ENCODE peak calls at places on chromosomes 16 and 17, in seven cellular contexts. X, S, W, V, E, R and H are unnamed samples.

GRCh38 chr17:1591474-1592090 is 29.0 kb upstream of the PITPNA start:
- DNase-seq in E (no peak), W (no peak), S (no peak), R (no peak), V (no peak), X (no peak), H (peak)

GRCh38 chr16:6929868-6930267 is 402.8 kb upstream of the RBFOX1 start:
- DNase-seq in E (no peak), W (no peak), S (no peak), V (no peak), X (no peak), R (no peak), H (no peak)

GRCh38 chr16:88792078-88792550 is 7.1 kb upstream of the PIEZO1 start:
- DNase-seq in W (no peak), X (no peak), V (no peak), S (no peak), E (no peak), R (no peak), H (no peak)

GRCh38 chr17:47733047-47733413 is at the start of gene TBX21:
- DNase-seq in E (peak), V (peak), S (peak), X (peak), W (peak), R (peak), H (peak)

GRCh38 chr17:2111691-2112090 is 56.8 kb downstream of the HIC1 start:
- DNase-seq in E (peak), R (no peak), W (no peak), S (no peak), V (no peak), X (no peak), H (peak)

GRCh38 chr17:1711804-1712203 is 1.6 kb upstream of the TLCD2 start:
- DNase-seq in R (no peak), S (no peak), W (no peak), X (no peak), E (no peak), V (no peak), H (no peak)

GRCh38 chr16:55706739-55707487 is 51.1 kb downstream of the SLC6A2 start:
- DNase-seq in E (no peak), R (no peak), S (no peak), X (no peak), W (no peak), V (no peak), H (no peak)

GRCh38 chr17:27332052-27332403 is 38.1 kb downstream of the WSB1 start:
- DNase-seq in E (no peak), X (no peak), R (no peak), V (no peak), S (no peak), W (no peak), H (no peak)

GRCh38 chr16:46632778-46633733 is 11.9 kb upstream of the SHCBP1 start:
- DNase-seq in E (no peak), R (no peak), V (no peak), S (no peak), X (no peak), W (no peak), H (no peak)

GRCh38 chr16:4411684-4412083 is 4.7 kb downstream of the CORO7 start:
- DNase-seq in S (no peak), V (peak), E (no peak), R (no peak), X (no peak), W (no peak), H (peak)

GRCh38 chr16:89638455-89638854 is 19.1 kb downstream of the CHMP1A start:
- DNase-seq in W (no peak), E (no peak), S (no peak), R (no peak), V (no peak), X (no peak), H (no peak)

GRCh38 chr17:46877466-46877865 is 26.1 kb downstream of the WNT9B start:
- DNase-seq in X (no peak), W (no peak), E (no peak), R (no peak), S (no peak), V (no peak), H (no peak)

GRCh38 chr16:68227183-68227793 is 8.6 kb downstream of the ESRP2 start:
- DNase-seq in E (no peak), R (peak), W (no peak), X (no peak), V (no peak), S (no peak), H (no peak)

GRCh38 chr16:77191259-77191969 is 424 bp downstream of the MON1B start:
- DNase-seq in V (no peak), W (no peak), X (no peak), S (no peak), R (no peak), E (no peak), H (peak)

GRCh38 chr17:78670850-78671291 is 93.7 kb upstream of the DNAH17 start:
- DNase-seq in S (no peak), E (no peak), R (no peak), W (peak), X (no peak), V (no peak), H (no peak)

GRCh38 chr16:15509593-15510520 is 75.5 kb downstream of the BMERB1 start:
- DNase-seq in W (no peak), V (no peak), X (no peak), R (no peak), E (no peak), S (no peak), H (no peak)

GRCh38 chr17:38704645-38705522 is at the start of gene MLLT6:
- DNase-seq in E (peak), V (peak), W (peak), R (peak), S (peak), X (peak), H (peak)

GRCh38 chr17:45291170-45291805 is 25.5 kb downstream of the MAP3K14 start:
- DNase-seq in R (peak), S (no peak), E (no peak), V (no peak), W (peak), X (no peak), H (no peak)

GRCh38 chr16:77677129-77677528 is 45.2 kb upstream of the NUDT7 start:
- DNase-seq in E (peak), X (no peak), R (no peak), S (no peak), V (no peak), W (no peak), H (no peak)

GRCh38 chr16:51053805-51054204 is 97.3 kb downstream of the SALL1 start:
- DNase-seq in R (no peak), S (no peak), X (no peak), V (no peak), E (no peak), W (no peak), H (no peak)

GRCh38 chr17:38485146-38485468 is 56.8 kb downstream of the ARHGAP23 start:
- DNase-seq in V (no peak), S (no peak), R (no peak), W (no peak), E (no peak), X (no peak), H (no peak)

GRCh38 chr17:34756670-34757021 is 177.3 kb downstream of the TMEM132E start:
- DNase-seq in E (no peak), R (no peak), S (no peak), X (no peak), W (no peak), V (peak), H (no peak)

GRCh38 chr17:42535400-42536047 is 517 bp upstream of the NAGLU start:
- DNase-seq in R (no peak), X (no peak), E (no peak), W (no peak), S (no peak), V (no peak), H (peak)

GRCh38 chr16:49700928-49701685 is 154.8 kb downstream of the ZNF423 start:
- DNase-seq in E (no peak), R (no peak), V (no peak), X (no peak), W (no peak), S (no peak), H (no peak)

GRCh38 chr16:11131706-11132105 is 124.3 kb downstream of the SOCS1 start:
- DNase-seq in R (no peak), V (peak), S (no peak), W (no peak), X (no peak), E (no peak), H (no peak)

GRCh38 chr17:50051082-50051576 is 4.8 kb upstream of the ITGA3 start:
- DNase-seq in S (no peak), W (no peak), V (no peak), X (peak), E (no peak), R (no peak), H (peak)

DNA sequence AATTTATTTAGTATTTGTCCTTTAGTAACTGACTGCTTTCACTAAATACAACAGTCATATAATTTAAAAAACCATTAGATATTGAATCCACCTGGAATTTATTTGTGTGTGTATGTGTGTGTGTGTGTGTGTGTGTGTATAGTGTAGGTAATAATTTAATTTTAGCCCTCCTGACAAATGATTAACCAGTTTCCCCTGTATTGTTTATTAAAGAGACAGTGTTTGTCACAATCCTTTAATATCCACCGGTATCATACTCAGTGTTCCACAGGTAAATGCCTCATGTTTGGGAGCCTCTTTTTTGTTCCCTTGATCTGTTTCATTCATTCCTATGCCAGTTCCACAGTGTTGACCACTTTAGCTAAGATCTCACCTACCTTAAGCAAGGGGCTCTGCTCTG is 134.6 kb upstream of the IRX3 start:
- DNase-seq in V (no peak), S (no peak), R (no peak), X (no peak), W (no peak), E (no peak), H (no peak)
- TF ChIP-seq CTCF in V (no peak), S (no peak), R (no peak), X (no peak), W (no peak), E (no peak), H (no peak)

GRCh38 chr17:74212913-74213791 is at the start of gene TTYH2:
- DNase-seq in W (peak), R (peak), X (peak), S (peak), E (peak), V (peak), H (peak)

GRCh38 chr17:74210191-74211140 is 2.9 kb upstream of the TTYH2 start:
- DNase-seq in X (peak), E (peak), R (peak), W (peak), V (peak), S (peak), H (peak)

GRCh38 chr17:74211929-74212261 is 1.5 kb upstream of the TTYH2 start:
- DNase-seq in W (no peak), S (no peak), R (no peak), V (no peak), E (no peak), X (no peak), H (no peak)

GRCh38 chr17:74212262-74212912 is 984 bp upstream of the TTYH2 start:
- DNase-seq in E (no peak), V (no peak), S (no peak), R (peak), X (peak), W (peak), H (no peak)

DNA sequence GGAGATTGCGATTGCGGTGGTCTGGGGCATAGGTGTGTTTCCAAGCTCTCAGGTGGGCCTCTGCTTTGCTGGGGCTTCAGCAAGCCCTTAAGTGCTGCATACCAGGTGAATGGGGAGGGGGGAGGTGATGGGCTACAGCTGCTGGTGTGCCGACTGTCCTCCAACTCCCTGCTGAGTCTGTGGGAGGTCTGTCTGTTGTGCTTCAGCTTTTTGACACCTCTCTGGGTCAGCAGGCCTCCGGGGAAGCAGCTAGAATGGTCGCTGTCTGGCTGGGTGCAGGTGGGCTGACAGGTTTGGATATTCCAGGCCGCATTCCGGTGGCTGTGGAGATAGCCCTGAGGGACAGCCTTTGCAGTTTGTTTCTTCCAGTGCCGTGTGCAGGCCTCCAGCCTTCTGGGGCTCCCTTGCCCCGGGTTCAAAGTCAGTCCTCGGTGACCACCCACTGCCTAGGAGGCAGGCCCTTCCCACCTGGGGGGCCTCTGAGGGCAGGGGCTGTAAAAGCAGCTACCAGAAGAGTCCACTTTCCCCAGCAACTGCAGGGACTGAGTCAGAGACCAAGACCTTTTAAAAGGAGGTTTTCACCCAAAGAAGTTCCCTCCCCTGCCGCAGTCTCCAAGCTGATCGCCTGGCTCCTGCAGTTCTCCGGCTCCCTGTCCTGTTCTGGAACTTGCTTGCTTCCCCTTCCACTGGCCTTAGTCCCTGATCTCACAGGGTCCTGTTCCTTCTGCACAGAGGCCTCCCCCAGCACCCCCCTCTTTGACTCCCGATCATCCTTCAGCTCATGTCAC is 2.0 kb upstream of the TTYH2 start:
- DNase-seq in S (no peak), W (peak), R (no peak), X (no peak), E (no peak), V (no peak), H (no peak)
- TF ChIP-seq POLR2A in S (no peak), W (no peak), R (no peak), X (peak), E (no peak), V (no peak), H (no peak)

GRCh38 chr16:600781-601180 is 10.9 kb downstream of the RAB40C start:
- DNase-seq in S (no peak), R (no peak), E (no peak), W (no peak), V (no peak), X (peak), H (no peak)
- TF ChIP-seq CTCF in S (no peak), R (no peak), E (no peak), W (no peak), V (no peak), X (peak), H (no peak)

DNA sequence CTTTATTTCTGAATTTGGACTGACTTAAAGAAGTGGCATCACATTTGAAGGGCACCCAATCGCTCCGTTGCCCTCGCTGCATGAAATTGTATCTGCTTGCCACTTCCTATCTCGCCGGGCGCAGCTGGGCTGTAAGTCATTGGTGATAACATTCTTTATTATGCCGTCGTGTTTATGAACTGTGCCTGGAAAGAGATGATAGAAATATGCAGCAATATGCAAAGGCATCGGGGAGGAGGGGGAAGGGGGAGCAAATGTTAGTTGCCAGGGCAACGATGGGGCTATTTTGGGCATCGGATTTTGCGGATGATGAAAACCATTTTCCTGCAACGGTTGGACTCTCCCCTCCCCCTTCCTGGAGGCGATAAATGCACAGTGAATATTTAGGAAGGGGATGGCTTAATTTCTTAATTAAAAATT is 386.9 kb upstream of the TNRC6C start:
- DNase-seq in V (no peak), E (no peak), S (no peak), R (peak), X (peak), W (no peak), H (peak)
- TF ChIP-seq POLR2A in V (no peak), E (no peak), S (no peak), R (no peak), X (no peak), W (no peak), H (no peak)

GRCh38 chr17:75902406-75902805 is 2.3 kb downstream of the MRPL38 start:
- DNase-seq in R (no peak), V (no peak), W (no peak), S (no peak), X (no peak), E (no peak), H (no peak)

GRCh38 chr17:75906143-75906884 is 1.6 kb upstream of the MRPL38 start:
- DNase-seq in X (no peak), W (no peak), V (no peak), R (no peak), S (no peak), E (no peak), H (no peak)

GRCh38 chr17:75901727-75902126 is 3.0 kb downstream of the MRPL38 start:
- DNase-seq in W (no peak), R (no peak), V (no peak), X (no peak), S (no peak), E (no peak), H (no peak)

GRCh38 chr17:75908201-75908600 is 3.5 kb upstream of the MRPL38 start:
- DNase-seq in S (no peak), W (no peak), E (no peak), V (peak), R (no peak), X (no peak), H (peak)

DNA sequence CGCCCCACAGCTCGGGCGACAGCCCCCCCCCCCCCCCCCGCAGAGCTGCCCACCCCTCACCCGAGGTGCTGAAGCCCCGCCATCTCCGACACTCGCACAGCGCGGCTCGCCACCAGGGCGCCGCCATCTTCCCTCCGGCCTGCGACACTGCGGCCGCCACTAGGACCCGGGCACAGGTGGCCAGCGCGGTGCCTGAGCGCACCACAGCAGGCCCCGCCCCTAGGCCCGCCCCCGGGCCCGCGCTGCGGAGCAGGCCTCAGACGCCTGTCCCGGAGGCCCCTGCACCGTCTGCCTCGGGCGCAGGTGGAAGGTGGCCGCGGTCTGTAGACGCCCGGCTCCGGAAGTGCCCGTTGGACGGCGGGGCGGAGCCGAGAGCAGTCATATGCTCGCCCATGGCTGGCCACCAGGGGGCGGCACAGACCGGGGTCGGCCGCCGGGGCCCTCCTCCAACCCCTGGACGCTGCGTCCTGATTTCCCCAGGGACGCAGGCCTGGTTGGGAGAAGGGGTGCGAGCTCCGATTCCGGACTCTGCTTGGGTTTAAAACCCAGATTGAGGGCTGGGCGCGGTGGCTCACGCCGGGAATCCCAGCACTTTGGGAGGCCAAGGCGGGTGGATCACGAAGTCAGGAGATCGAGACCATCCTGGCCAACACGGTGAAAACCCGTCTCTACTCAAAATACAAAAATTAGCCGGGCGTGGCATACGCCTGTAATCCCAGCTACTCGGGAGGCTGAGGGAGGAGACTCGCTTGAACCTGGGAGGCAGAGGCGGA is at the start of gene MRPL38:
- DNase-seq in R (peak), S (peak), X (peak), W (peak), E (peak), V (peak), H (peak)
- TF ChIP-seq CTCF in R (peak), S (peak), X (peak), W (peak), E (peak), V (peak), H (peak)

GRCh38 chr17:44108440-44109311 is 14.8 kb downstream of the HDAC5 start:
- DNase-seq in E (peak), S (peak), R (peak), X (no peak), W (peak), V (peak), H (no peak)
- TF ChIP-seq POLR2A in E (no peak), S (no peak), R (no peak), X (no peak), W (peak), V (no peak), H (no peak)

GRCh38 chr17:73595931-73596330 is 48.3 kb downstream of the SDK2 start:
- DNase-seq in W (no peak), E (no peak), S (no peak), R (no peak), V (no peak), X (no peak), H (no peak)
- TF ChIP-seq CTCF in W (no peak), E (no peak), S (no peak), R (no peak), V (no peak), X (no peak), H (no peak)

DNA sequence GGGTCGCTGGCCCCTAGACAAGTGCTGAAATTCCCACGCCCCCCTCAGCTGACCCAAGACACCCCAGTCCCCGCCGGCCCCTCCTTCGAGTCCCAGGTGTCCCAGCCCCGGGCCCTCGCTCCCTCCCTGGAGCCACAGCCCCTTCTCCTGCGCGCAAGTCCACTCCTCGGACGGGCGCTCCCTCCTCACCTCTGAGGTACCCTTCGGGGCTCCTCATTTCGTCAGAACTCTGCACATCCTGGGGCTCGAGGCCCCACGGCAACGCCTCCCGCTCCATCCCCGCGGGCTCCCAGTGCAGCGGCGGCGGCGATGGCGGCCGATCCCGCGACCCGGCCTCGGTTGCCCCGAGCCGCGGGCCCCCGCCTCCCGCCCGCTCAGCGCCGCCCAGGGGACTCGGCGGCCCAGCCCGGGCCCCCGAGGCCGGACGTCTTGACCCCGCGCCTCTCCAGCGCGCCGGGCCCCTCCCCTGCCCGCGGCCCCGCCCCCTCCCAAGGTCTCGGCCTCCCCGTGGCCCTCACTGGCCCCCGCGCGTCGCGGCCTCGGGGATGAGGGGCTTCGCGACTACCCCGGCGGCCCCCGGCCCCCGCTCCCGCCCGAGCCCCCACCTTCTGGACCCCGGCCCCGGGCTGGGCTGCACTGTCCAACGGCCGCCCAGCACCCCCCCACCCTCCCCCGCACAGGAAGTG is at the start of gene ZNF768:
- DNase-seq in V (peak), W (peak), R (peak), X (peak), E (no peak), S (peak), H (peak)
- TF ChIP-seq POLR2A in V (no peak), W (no peak), R (no peak), X (no peak), E (no peak), S (no peak), H (no peak)